ENCODE peak calls at places on chromosomes 16 and 17, in six cellular contexts. L, K, O, X, A and R are unnamed samples.

GRCh38 chr17:31052187-31052889 is 42.4 kb upstream of the NF1 start:
- DNase-seq in L (no peak), X (peak), A (no peak), K (peak), O (peak), R (peak)

GRCh38 chr16:50338371-50339231 is 30.2 kb downstream of the BRD7 start:
- DNase-seq in A (no peak), K (no peak), X (no peak), O (no peak), L (no peak), R (no peak)

GRCh38 chr17:71878998-71879397 is 241.8 kb upstream of the SOX9 start:
- DNase-seq in X (no peak), A (no peak), O (no peak), L (no peak), K (no peak), R (no peak)

GRCh38 chr16:17529982-17530760 is 59.4 kb upstream of the XYLT1 start:
- DNase-seq in X (no peak), K (peak), L (peak), O (no peak), A (no peak), R (no peak)

GRCh38 chr16:15919331-15919730 is 30.1 kb upstream of the ABCC1 start:
- DNase-seq in X (no peak), L (no peak), O (no peak), K (no peak), A (no peak), R (no peak)

GRCh38 chr17:50169121-50169764 is 3.4 kb downstream of the SGCA start:
- DNase-seq in K (peak), L (peak), X (peak), O (peak), A (peak), R (peak)

GRCh38 chr17:47698749-47699535 is 5.0 kb downstream of the TBKBP1 start:
- DNase-seq in X (peak), L (peak), O (peak), K (peak), A (peak), R (peak)

GRCh38 chr16:68823401-68823800 is 19.9 kb upstream of the TANGO6 start:
- DNase-seq in A (no peak), X (peak), O (no peak), L (no peak), K (no peak), R (no peak)

GRCh38 chr16:143456-143855 is 5.0 kb upstream of the NPRL3 start:
- DNase-seq in X (no peak), O (no peak), A (no peak), K (no peak), L (no peak), R (peak)

GRCh38 chr17:72173475-72174116 is 52.8 kb downstream of the SOX9 start:
- DNase-seq in X (peak), K (no peak), L (no peak), A (peak), O (no peak), R (no peak)

GRCh38 chr16:76940251-76940650 is 250.7 kb upstream of the MON1B start:
- DNase-seq in K (no peak), L (no peak), X (no peak), A (no peak), O (no peak), R (no peak)

GRCh38 chr17:1112875-1113274 is 66.9 kb downstream of the ABR start:
- DNase-seq in A (no peak), O (no peak), K (no peak), X (no peak), L (no peak), R (peak)

GRCh38 chr17:16938031-16938430 is 33.9 kb downstream of the TNFRSF13B start:
- DNase-seq in A (no peak), K (no peak), X (no peak), O (no peak), L (no peak), R (no peak)

GRCh38 chr17:78257810-78258322 is 26.4 kb downstream of the TMEM235 start:
- DNase-seq in K (peak), X (no peak), A (no peak), O (no peak), L (peak), R (no peak)

GRCh38 chr16:17070882-17071592 is 399.7 kb downstream of the XYLT1 start:
- DNase-seq in L (peak), A (peak), X (peak), K (peak), O (peak), R (no peak)

GRCh38 chr17:7989781-7990655 is 12.4 kb upstream of the GUCY2D start:
- DNase-seq in L (peak), X (peak), O (peak), A (peak), K (peak), R (peak)

GRCh38 chr16:88633684-88634140 is 4.7 kb upstream of the IL17C start:
- DNase-seq in K (peak), X (peak), O (no peak), A (peak), L (peak), R (peak)

GRCh38 chr16:84788968-84789371 is 30.8 kb upstream of the CRISPLD2 start:
- DNase-seq in K (no peak), O (no peak), A (no peak), L (no peak), X (no peak), R (no peak)

GRCh38 chr17:57587201-57587870 is 157.8 kb downstream of the CCDC182 start:
- DNase-seq in L (no peak), O (no peak), X (no peak), A (no peak), K (no peak), R (no peak)

GRCh38 chr16:80147021-80147680 is 393.6 kb upstream of the DYNLRB2 start:
- DNase-seq in X (peak), K (no peak), O (no peak), A (no peak), L (no peak), R (no peak)

GRCh38 chr16:81601008-81601428 is 156.4 kb downstream of the CMIP start:
- DNase-seq in K (no peak), O (no peak), X (peak), L (no peak), A (no peak), R (no peak)

GRCh38 chr17:38577244-38577643 is 28.5 kb downstream of the SRCIN1 start:
- DNase-seq in A (no peak), X (no peak), K (no peak), L (no peak), O (no peak), R (no peak)

GRCh38 chr17:35051183-35051578 is 12.3 kb downstream of the RFFL start:
- DNase-seq in K (no peak), A (peak), X (no peak), L (peak), O (peak), R (no peak)

GRCh38 chr17:63649813-63650212 is 27.6 kb downstream of the MAP3K3 start:
- DNase-seq in A (no peak), O (no peak), X (no peak), L (no peak), K (no peak), R (no peak)

GRCh38 chr16:4679854-4680636 is 13.3 kb upstream of the NUDT16L1 start:
- DNase-seq in L (no peak), O (peak), A (no peak), X (peak), K (no peak), R (no peak)

GRCh38 chr17:34579979-34580684 is 750 bp downstream of the TMEM132E start:
- DNase-seq in K (peak), O (no peak), X (peak), L (peak), A (no peak), R (no peak)

GRCh38 chr17:81566461-81567126 is 14.4 kb upstream of the FAAP100 start:
- DNase-seq in L (peak), O (peak), X (peak), K (no peak), A (peak), R (no peak)